ENCODE peak calls at places on chromosomes 4 and X, in ten cellular contexts. One of them, this sample, is unnamed. For H3K4me1, the result is how much of the 10 kb centered on the place peaks cover.

GRCh38 chr4:169115897-169116254 is 105.8 kb upstream of the CBR4 start:
- DNase-seq in cardiac muscle cell: peak
- DNase-seq in keratinocyte: peak
- DNase-seq in lower lobe of right lung: peak
- DNase-seq in tibial artery: no peak
- DNase-seq in heart right ventricle: no peak
- DNase-seq in ascending aorta: no peak
- DNase-seq in tibial nerve: no peak
- DNase-seq in suprapubic skin: no peak
- DNase-seq in sigmoid colon: no peak
- DNase-seq in this sample: no peak

GRCh38 chr4:89492476-89493110 is 185.0 kb upstream of the GPRIN3 start:
- DNase-seq in cardiac muscle cell: peak
- DNase-seq in keratinocyte: no peak
- DNase-seq in lower lobe of right lung: no peak
- DNase-seq in tibial artery: no peak
- DNase-seq in heart right ventricle: no peak
- DNase-seq in ascending aorta: no peak
- DNase-seq in tibial nerve: no peak
- DNase-seq in suprapubic skin: no peak
- DNase-seq in sigmoid colon: no peak
- DNase-seq in this sample: no peak

GRCh38 chr4:7854697-7855370 is 84.8 kb downstream of the AFAP1 start:
- DNase-seq in cardiac muscle cell: no peak
- DNase-seq in keratinocyte: no peak
- DNase-seq in lower lobe of right lung: no peak
- DNase-seq in tibial artery: no peak
- DNase-seq in heart right ventricle: no peak
- DNase-seq in ascending aorta: no peak
- DNase-seq in tibial nerve: no peak
- DNase-seq in suprapubic skin: no peak
- DNase-seq in sigmoid colon: peak
- DNase-seq in this sample: no peak

GRCh38 chr4:53734584-53735363 is 143.5 kb upstream of the LNX1 start:
- DNase-seq in cardiac muscle cell: peak
- DNase-seq in keratinocyte: no peak
- DNase-seq in lower lobe of right lung: no peak
- DNase-seq in tibial artery: no peak
- DNase-seq in heart right ventricle: no peak
- DNase-seq in ascending aorta: no peak
- DNase-seq in tibial nerve: no peak
- DNase-seq in suprapubic skin: no peak
- DNase-seq in sigmoid colon: no peak
- DNase-seq in this sample: no peak

GRCh38 chr4:124085561-124086180 is 626.9 kb downstream of the ANKRD50 start:
- DNase-seq in cardiac muscle cell: peak
- DNase-seq in keratinocyte: no peak
- DNase-seq in lower lobe of right lung: no peak
- DNase-seq in tibial artery: no peak
- DNase-seq in heart right ventricle: no peak
- DNase-seq in ascending aorta: no peak
- DNase-seq in tibial nerve: no peak
- DNase-seq in suprapubic skin: no peak
- DNase-seq in sigmoid colon: no peak
- DNase-seq in this sample: no peak

GRCh38 chrX:136250191-136251041 is 784 bp downstream of the MAP7D3 start:
- DNase-seq in cardiac muscle cell: peak
- DNase-seq in keratinocyte: no peak
- DNase-seq in lower lobe of right lung: no peak
- DNase-seq in tibial artery: no peak
- DNase-seq in heart right ventricle: no peak
- DNase-seq in ascending aorta: no peak
- DNase-seq in tibial nerve: no peak
- DNase-seq in suprapubic skin: no peak
- DNase-seq in sigmoid colon: no peak
- DNase-seq in this sample: no peak

GRCh38 chrX:68307767-68308166 is 125.5 kb downstream of the OPHN1 start:
- DNase-seq in cardiac muscle cell: peak
- DNase-seq in keratinocyte: peak
- DNase-seq in lower lobe of right lung: no peak
- DNase-seq in tibial artery: no peak
- DNase-seq in heart right ventricle: no peak
- DNase-seq in ascending aorta: no peak
- DNase-seq in tibial nerve: no peak
- DNase-seq in suprapubic skin: no peak
- DNase-seq in sigmoid colon: no peak
- DNase-seq in this sample: no peak

GRCh38 chr4:27407616-27408015 is 547.0 kb downstream of the STIM2 start:
- DNase-seq in cardiac muscle cell: no peak
- DNase-seq in keratinocyte: no peak
- DNase-seq in lower lobe of right lung: no peak
- DNase-seq in tibial artery: no peak
- DNase-seq in heart right ventricle: no peak
- DNase-seq in ascending aorta: no peak
- DNase-seq in tibial nerve: no peak
- DNase-seq in suprapubic skin: no peak
- DNase-seq in sigmoid colon: no peak
- DNase-seq in this sample: no peak

GRCh38 chr4:19748911-19749473 is 502.7 kb upstream of the SLIT2 start:
- DNase-seq in cardiac muscle cell: peak
- DNase-seq in keratinocyte: no peak
- DNase-seq in lower lobe of right lung: no peak
- DNase-seq in tibial artery: no peak
- DNase-seq in heart right ventricle: no peak
- DNase-seq in ascending aorta: no peak
- DNase-seq in tibial nerve: no peak
- DNase-seq in suprapubic skin: no peak
- DNase-seq in sigmoid colon: no peak
- DNase-seq in this sample: no peak

GRCh38 chr4:177384856-177385396 is 57.3 kb downstream of the AGA start:
- DNase-seq in cardiac muscle cell: no peak
- DNase-seq in keratinocyte: no peak
- DNase-seq in lower lobe of right lung: no peak
- DNase-seq in tibial artery: no peak
- DNase-seq in heart right ventricle: no peak
- DNase-seq in ascending aorta: no peak
- DNase-seq in tibial nerve: no peak
- DNase-seq in suprapubic skin: no peak
- DNase-seq in sigmoid colon: no peak
- DNase-seq in this sample: no peak

GRCh38 chrX:74925210-74926088 is at the start of gene NEXMIF:
- DNase-seq in cardiac muscle cell: peak
- DNase-seq in keratinocyte: no peak
- DNase-seq in lower lobe of right lung: peak
- DNase-seq in tibial artery: peak
- DNase-seq in heart right ventricle: no peak
- DNase-seq in ascending aorta: no peak
- DNase-seq in tibial nerve: no peak
- DNase-seq in suprapubic skin: no peak
- DNase-seq in sigmoid colon: peak
- DNase-seq in this sample: peak

GRCh38 chr4:108060686-108061321 is 71.1 kb downstream of the HADH start:
- DNase-seq in cardiac muscle cell: no peak
- DNase-seq in keratinocyte: no peak
- DNase-seq in lower lobe of right lung: no peak
- DNase-seq in tibial artery: no peak
- DNase-seq in heart right ventricle: no peak
- DNase-seq in ascending aorta: no peak
- DNase-seq in tibial nerve: no peak
- DNase-seq in suprapubic skin: no peak
- DNase-seq in sigmoid colon: no peak
- DNase-seq in this sample: no peak

GRCh38 chr4:39446842-39447573 is 11.7 kb downstream of the RPL9 start:
- DNase-seq in cardiac muscle cell: peak
- DNase-seq in keratinocyte: no peak
- DNase-seq in lower lobe of right lung: peak
- DNase-seq in tibial artery: peak
- DNase-seq in heart right ventricle: peak
- DNase-seq in ascending aorta: no peak
- DNase-seq in tibial nerve: no peak
- DNase-seq in suprapubic skin: peak
- DNase-seq in sigmoid colon: peak
- DNase-seq in this sample: peak

DNA sequence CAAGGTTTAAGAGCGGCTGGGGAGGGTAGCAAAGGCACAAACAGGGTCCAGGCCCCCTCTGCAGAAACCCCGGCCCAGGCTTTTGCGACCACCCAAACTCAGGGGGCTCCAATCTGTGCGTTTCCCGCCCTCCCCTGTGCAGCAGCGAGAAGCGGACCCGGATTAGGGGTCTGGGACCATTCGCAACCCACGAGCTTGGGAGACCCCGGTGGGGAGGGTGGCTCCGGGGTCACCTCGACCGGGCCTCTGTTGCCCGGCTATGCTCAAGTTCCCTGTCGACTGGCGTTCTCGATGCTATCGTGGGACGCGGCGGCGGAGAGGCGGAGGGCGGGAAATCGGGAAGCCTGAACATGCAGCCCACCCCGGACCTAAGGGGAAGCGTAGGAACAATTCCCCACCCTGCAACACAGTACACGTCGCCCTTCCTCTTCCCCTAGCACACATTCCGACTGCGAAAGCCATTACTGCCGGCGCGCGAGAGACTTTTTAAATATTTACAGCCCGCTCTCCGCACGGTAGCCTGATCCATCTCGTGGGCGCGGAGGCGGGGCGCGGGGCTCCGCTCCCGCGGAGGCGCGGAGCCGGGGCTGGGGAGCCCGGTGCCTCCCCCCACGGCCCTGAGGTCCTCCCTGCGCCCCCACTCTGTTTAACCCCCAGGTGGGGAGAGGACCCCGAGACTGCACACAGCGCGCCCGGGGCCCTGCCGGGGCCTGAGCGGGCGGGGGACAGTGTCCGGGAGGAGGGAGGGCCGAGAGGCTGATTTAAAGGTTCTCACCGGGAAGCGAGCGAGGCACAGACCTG is 48.1 kb upstream of the BCOR start:
- DNase-seq in cardiac muscle cell: no peak
- DNase-seq in keratinocyte: no peak
- DNase-seq in lower lobe of right lung: no peak
- DNase-seq in tibial artery: no peak
- DNase-seq in heart right ventricle: no peak
- DNase-seq in ascending aorta: no peak
- DNase-seq in tibial nerve: no peak
- DNase-seq in suprapubic skin: no peak
- DNase-seq in sigmoid colon: no peak
- DNase-seq in this sample: no peak
- H3K4me1 ChIP-seq in cardiac muscle cell: under half
- H3K4me1 ChIP-seq in keratinocyte: under half
- H3K4me1 ChIP-seq in lower lobe of right lung: under half
- H3K4me1 ChIP-seq in tibial artery: under half
- H3K4me1 ChIP-seq in heart right ventricle: under half
- H3K4me1 ChIP-seq in ascending aorta: under half
- H3K4me1 ChIP-seq in tibial nerve: under half
- H3K4me1 ChIP-seq in suprapubic skin: under half
- H3K4me1 ChIP-seq in sigmoid colon: under half
- H3K4me1 ChIP-seq in this sample: under half

GRCh38 chr4:72791054-72791453 is 222.0 kb upstream of the ADAMTS3 start:
- DNase-seq in cardiac muscle cell: no peak
- DNase-seq in keratinocyte: no peak
- DNase-seq in lower lobe of right lung: no peak
- DNase-seq in tibial artery: no peak
- DNase-seq in heart right ventricle: no peak
- DNase-seq in ascending aorta: no peak
- DNase-seq in tibial nerve: no peak
- DNase-seq in suprapubic skin: no peak
- DNase-seq in sigmoid colon: no peak
- DNase-seq in this sample: no peak
- H3K27ac ChIP-seq in cardiac muscle cell: no peak
- H3K27ac ChIP-seq in keratinocyte: no peak
- H3K27ac ChIP-seq in lower lobe of right lung: no peak
- H3K27ac ChIP-seq in tibial artery: no peak
- H3K27ac ChIP-seq in heart right ventricle: no peak
- H3K27ac ChIP-seq in ascending aorta: no peak
- H3K27ac ChIP-seq in tibial nerve: no peak
- H3K27ac ChIP-seq in suprapubic skin: no peak
- H3K27ac ChIP-seq in sigmoid colon: no peak
- H3K27ac ChIP-seq in this sample: no peak

DNA sequence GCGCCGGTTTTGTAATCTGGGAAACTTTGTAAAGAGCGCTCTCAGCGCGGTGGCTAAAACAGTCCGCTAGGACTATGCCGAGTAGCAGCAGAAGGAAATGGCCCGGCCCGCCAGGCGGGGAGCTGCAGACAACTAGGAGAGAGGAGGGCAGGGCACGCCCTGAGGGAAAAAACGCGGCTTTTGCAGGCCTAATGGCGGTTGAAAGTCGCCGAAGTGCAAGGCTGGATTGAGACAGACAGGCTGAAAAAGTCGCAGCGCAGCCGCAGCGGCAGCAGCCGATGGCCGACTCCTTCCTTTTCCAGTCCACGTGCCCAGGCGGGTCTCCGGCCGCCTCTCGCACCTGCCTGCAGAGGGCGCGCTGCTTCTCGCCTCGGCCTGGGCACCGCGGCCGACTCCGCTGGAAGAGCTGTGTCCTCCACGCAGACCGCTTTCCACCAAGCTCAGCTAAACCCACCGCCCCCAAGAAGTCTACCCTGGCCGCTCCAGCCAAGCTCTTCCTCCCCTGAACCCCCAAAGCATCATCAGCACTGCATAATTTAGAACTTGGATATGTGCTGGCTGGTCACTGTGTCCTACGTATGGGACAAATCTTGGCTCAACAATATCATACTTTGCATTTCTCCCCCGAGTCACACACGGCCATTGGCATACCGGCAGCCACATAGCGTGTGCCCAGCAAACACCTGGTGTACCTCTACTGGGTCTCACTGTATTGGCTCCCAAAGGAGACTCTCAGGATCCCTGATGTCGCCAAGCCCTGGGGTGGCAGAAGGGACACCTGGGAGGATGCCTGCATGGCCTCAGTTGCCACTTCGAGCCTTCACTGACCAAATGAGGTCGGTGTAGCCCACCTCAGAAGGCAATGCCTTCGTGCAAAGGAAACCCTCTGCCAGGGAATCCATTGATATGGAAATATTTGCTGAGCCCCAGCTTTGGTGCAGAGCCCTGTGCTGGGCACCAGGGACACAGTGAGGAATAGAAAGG is 14.5 kb downstream of the SLC25A5 start:
- DNase-seq in cardiac muscle cell: peak
- DNase-seq in keratinocyte: no peak
- DNase-seq in lower lobe of right lung: peak
- DNase-seq in tibial artery: peak
- DNase-seq in heart right ventricle: peak
- DNase-seq in ascending aorta: no peak
- DNase-seq in tibial nerve: peak
- DNase-seq in suprapubic skin: no peak
- DNase-seq in sigmoid colon: peak
- DNase-seq in this sample: peak
- H3K4me3 ChIP-seq in cardiac muscle cell: peak
- H3K4me3 ChIP-seq in keratinocyte: peak
- H3K4me3 ChIP-seq in lower lobe of right lung: peak
- H3K4me3 ChIP-seq in tibial artery: peak
- H3K4me3 ChIP-seq in heart right ventricle: peak
- H3K4me3 ChIP-seq in ascending aorta: peak
- H3K4me3 ChIP-seq in tibial nerve: peak
- H3K4me3 ChIP-seq in suprapubic skin: peak
- H3K4me3 ChIP-seq in sigmoid colon: peak
- H3K4me3 ChIP-seq in this sample: peak

DNA sequence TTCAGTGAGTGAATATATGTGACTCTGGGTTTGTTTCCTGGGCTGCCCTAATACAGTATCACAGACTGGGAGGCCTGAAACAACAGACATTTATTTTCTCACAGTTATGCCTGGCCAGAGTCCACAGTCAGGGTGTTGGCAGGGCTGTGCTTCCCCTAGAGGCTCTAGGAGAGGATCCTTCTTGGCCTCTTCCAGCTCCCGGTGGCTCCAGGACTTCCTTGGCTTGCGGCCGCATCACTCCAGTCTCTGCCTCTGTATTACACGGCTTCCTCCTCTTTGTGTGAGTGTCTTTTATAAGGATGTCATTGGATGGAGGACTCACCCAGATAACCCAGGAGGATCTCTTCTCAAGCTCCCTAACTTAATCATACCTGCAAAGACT is 5.2 kb upstream of the JAKMIP1 start:
- DNase-seq in cardiac muscle cell: no peak
- DNase-seq in keratinocyte: no peak
- DNase-seq in lower lobe of right lung: no peak
- DNase-seq in tibial artery: peak
- DNase-seq in heart right ventricle: no peak
- DNase-seq in ascending aorta: no peak
- DNase-seq in tibial nerve: no peak
- DNase-seq in suprapubic skin: no peak
- DNase-seq in sigmoid colon: peak
- DNase-seq in this sample: no peak
- H3K4me1 ChIP-seq in cardiac muscle cell: under half
- H3K4me1 ChIP-seq in keratinocyte: under half
- H3K4me1 ChIP-seq in lower lobe of right lung: under half
- H3K4me1 ChIP-seq in tibial artery: under half
- H3K4me1 ChIP-seq in heart right ventricle: under half
- H3K4me1 ChIP-seq in ascending aorta: under half
- H3K4me1 ChIP-seq in tibial nerve: under half
- H3K4me1 ChIP-seq in suprapubic skin: under half
- H3K4me1 ChIP-seq in sigmoid colon: under half
- H3K4me1 ChIP-seq in this sample: under half

This sample was measured in right cardiac atrium.